ENCODE peak calls at places on chromosomes 13 and 19, in nine cellular contexts. C is T-helper 9 cell, U is pancreas, P is activated B cell treated with CpG ODN at 0.5 μM for 24 hours, Q is neural crest cell, W is dermis microvascular lymphatic vessel endothelial cell, D is progenitor cell of endocrine pancreas, O is cardiac muscle cell, I is caudate nucleus. K is an unnamed sample.

GRCh38 chr13:65926750-65927171 is 1303.4 kb downstream of the PCDH9 start:
- DNase-seq in C (no peak), U (peak), P (no peak), Q (no peak), W (peak), D (no peak), O (peak), I (no peak), K (no peak)

GRCh38 chr13:56314755-56315154 is 826.0 kb upstream of the PRR20A start:
- DNase-seq in C (no peak), U (no peak), P (no peak), Q (no peak), W (no peak), D (no peak), O (no peak), I (no peak), K (no peak)

GRCh38 chr13:113654175-113654560 is 3.8 kb downstream of the ATP4B start:
- DNase-seq in C (no peak), U (no peak), P (no peak), Q (no peak), W (peak), D (no peak), O (no peak), I (no peak), K (no peak)

GRCh38 chr13:106295971-106296370 is 239.5 kb downstream of the EFNB2 start:
- DNase-seq in C (no peak), U (no peak), P (no peak), Q (no peak), W (no peak), D (no peak), O (no peak), I (no peak), K (no peak)

GRCh38 chr13:24651718-24652345 is 28.4 kb upstream of the ATP12A start:
- DNase-seq in C (no peak), U (no peak), P (no peak), Q (no peak), W (no peak), D (no peak), O (no peak), I (no peak), K (no peak)

GRCh38 chr13:31930901-31931522 is 100.6 kb upstream of the FRY start:
- DNase-seq in C (no peak), U (no peak), P (no peak), Q (no peak), W (no peak), D (no peak), O (no peak), I (no peak), K (no peak)

GRCh38 chr13:45242070-45242469 is 41.2 kb upstream of the KCTD4 start:
- DNase-seq in C (no peak), U (peak), P (no peak), Q (no peak), W (no peak), D (no peak), O (peak), I (no peak), K (no peak)

GRCh38 chr19:15332311-15332996 is at the start of gene BRD4:
- DNase-seq in C (peak), U (peak), P (peak), Q (peak), W (no peak), D (peak), O (peak), I (peak), K (no peak)

GRCh38 chr19:13764101-13764807 is at the start of gene MRI1:
- DNase-seq in C (peak), U (peak), P (peak), Q (peak), W (peak), D (peak), O (peak), I (peak), K (no peak)

GRCh38 chr13:110431851-110432294 is 124.8 kb downstream of the COL4A2 start:
- DNase-seq in C (no peak), U (no peak), P (no peak), Q (no peak), W (peak), D (no peak), O (no peak), I (no peak), K (no peak)

GRCh38 chr19:9842834-9843625 is 7.9 kb downstream of the PIN1 start:
- DNase-seq in C (no peak), U (no peak), P (no peak), Q (no peak), W (no peak), D (no peak), O (no peak), I (no peak), K (no peak)

GRCh38 chr19:41951686-41952172 is 7.4 kb downstream of the RABAC1 start:
- DNase-seq in C (peak), U (peak), P (peak), Q (peak), W (peak), D (peak), O (peak), I (peak), K (no peak)

GRCh38 chr13:27334774-27335490 is 64.3 kb downstream of the RASL11A start:
- DNase-seq in C (no peak), U (no peak), P (no peak), Q (no peak), W (no peak), D (no peak), O (no peak), I (peak), K (no peak)